ENCODE peak calls at places on chromosomes 5 and 9, in eight cellular contexts. One of them, this sample, is unnamed.
A peak's percentile ranks its signal among the peaks of the same experiment; 100 is the strongest.

GRCh38 chr9:132288371-132288770 is 66.4 kb downstream of the SETX start:
- DNase-seq in neuronal stem cell: no peak
- DNase-seq in stimulated activated CD8-positive, alpha-beta memory T cell treated with anti-CD3 and anti-CD28 coated beads, Interleukin-7, amount 100 ng/mL, for 1 hour: no peak
- DNase-seq in coronary artery: no peak
- DNase-seq in NCI-H2081: no peak
- DNase-seq in mesenteric fat pad: no peak
- DNase-seq in NCI-H2029: no peak
- DNase-seq in cardiac septum: no peak
- DNase-seq in this sample: no peak

GRCh38 chr5:169152946-169153345 is 148.0 kb downstream of the SLIT3 start:
- DNase-seq in neuronal stem cell: no peak
- DNase-seq in stimulated activated CD8-positive, alpha-beta memory T cell treated with anti-CD3 and anti-CD28 coated beads, Interleukin-7, amount 100 ng/mL, for 1 hour: no peak
- DNase-seq in coronary artery: no peak
- DNase-seq in NCI-H2081: no peak
- DNase-seq in mesenteric fat pad: no peak
- DNase-seq in NCI-H2029: no peak
- DNase-seq in cardiac septum: no peak
- DNase-seq in this sample: no peak

GRCh38 chr5:121503111-121503840 is 348.4 kb upstream of the FTMT start:
- DNase-seq in neuronal stem cell: peak; percentile 14
- DNase-seq in stimulated activated CD8-positive, alpha-beta memory T cell treated with anti-CD3 and anti-CD28 coated beads, Interleukin-7, amount 100 ng/mL, for 1 hour: no peak
- DNase-seq in coronary artery: no peak
- DNase-seq in NCI-H2081: peak; percentile 0
- DNase-seq in mesenteric fat pad: no peak
- DNase-seq in NCI-H2029: no peak
- DNase-seq in cardiac septum: no peak
- DNase-seq in this sample: peak; percentile 35

GRCh38 chr5:138832218-138832617 is 42.9 kb downstream of the LRRTM2 start:
- DNase-seq in neuronal stem cell: no peak
- DNase-seq in stimulated activated CD8-positive, alpha-beta memory T cell treated with anti-CD3 and anti-CD28 coated beads, Interleukin-7, amount 100 ng/mL, for 1 hour: no peak
- DNase-seq in coronary artery: no peak
- DNase-seq in NCI-H2081: no peak
- DNase-seq in mesenteric fat pad: no peak
- DNase-seq in NCI-H2029: no peak
- DNase-seq in cardiac septum: no peak
- DNase-seq in this sample: no peak

GRCh38 chr5:60945760-60946253 is 802 bp downstream of the NDUFAF2 start:
- DNase-seq in neuronal stem cell: peak; percentile 17
- DNase-seq in stimulated activated CD8-positive, alpha-beta memory T cell treated with anti-CD3 and anti-CD28 coated beads, Interleukin-7, amount 100 ng/mL, for 1 hour: no peak
- DNase-seq in coronary artery: peak; percentile 78
- DNase-seq in NCI-H2081: peak; percentile 48
- DNase-seq in mesenteric fat pad: no peak
- DNase-seq in NCI-H2029: no peak
- DNase-seq in cardiac septum: no peak
- DNase-seq in this sample: no peak

GRCh38 chr9:124133752-124134151 is 122.2 kb downstream of the LHX2 start:
- DNase-seq in neuronal stem cell: no peak
- DNase-seq in stimulated activated CD8-positive, alpha-beta memory T cell treated with anti-CD3 and anti-CD28 coated beads, Interleukin-7, amount 100 ng/mL, for 1 hour: no peak
- DNase-seq in coronary artery: no peak
- DNase-seq in NCI-H2081: peak; percentile 17
- DNase-seq in mesenteric fat pad: no peak
- DNase-seq in NCI-H2029: no peak
- DNase-seq in cardiac septum: no peak
- DNase-seq in this sample: no peak

GRCh38 chr9:95507456-95508241 is 9.1 kb downstream of the PTCH1 start:
- DNase-seq in neuronal stem cell: no peak
- DNase-seq in stimulated activated CD8-positive, alpha-beta memory T cell treated with anti-CD3 and anti-CD28 coated beads, Interleukin-7, amount 100 ng/mL, for 1 hour: no peak
- DNase-seq in coronary artery: no peak
- DNase-seq in NCI-H2081: peak; percentile 72
- DNase-seq in mesenteric fat pad: no peak
- DNase-seq in NCI-H2029: peak; percentile 35
- DNase-seq in cardiac septum: no peak
- DNase-seq in this sample: no peak

GRCh38 chr9:78144008-78144381 is 91.9 kb upstream of the CEP78 start:
- DNase-seq in neuronal stem cell: no peak
- DNase-seq in stimulated activated CD8-positive, alpha-beta memory T cell treated with anti-CD3 and anti-CD28 coated beads, Interleukin-7, amount 100 ng/mL, for 1 hour: no peak
- DNase-seq in coronary artery: no peak
- DNase-seq in NCI-H2081: no peak
- DNase-seq in mesenteric fat pad: no peak
- DNase-seq in NCI-H2029: no peak
- DNase-seq in cardiac septum: no peak
- DNase-seq in this sample: no peak

GRCh38 chr5:134506054-134507039 is 19.1 kb upstream of the JADE2 start:
- DNase-seq in neuronal stem cell: no peak
- DNase-seq in stimulated activated CD8-positive, alpha-beta memory T cell treated with anti-CD3 and anti-CD28 coated beads, Interleukin-7, amount 100 ng/mL, for 1 hour: no peak
- DNase-seq in coronary artery: peak; percentile 83
- DNase-seq in NCI-H2081: no peak
- DNase-seq in mesenteric fat pad: no peak
- DNase-seq in NCI-H2029: no peak
- DNase-seq in cardiac septum: peak; percentile 90
- DNase-seq in this sample: no peak

GRCh38 chr5:61993446-61994017 is 312.5 kb upstream of the KIF2A start:
- DNase-seq in neuronal stem cell: no peak
- DNase-seq in stimulated activated CD8-positive, alpha-beta memory T cell treated with anti-CD3 and anti-CD28 coated beads, Interleukin-7, amount 100 ng/mL, for 1 hour: no peak
- DNase-seq in coronary artery: no peak
- DNase-seq in NCI-H2081: no peak
- DNase-seq in mesenteric fat pad: no peak
- DNase-seq in NCI-H2029: no peak
- DNase-seq in cardiac septum: no peak
- DNase-seq in this sample: no peak

GRCh38 chr9:38318755-38319495 is 73.6 kb upstream of the ALDH1B1 start:
- DNase-seq in neuronal stem cell: no peak
- DNase-seq in stimulated activated CD8-positive, alpha-beta memory T cell treated with anti-CD3 and anti-CD28 coated beads, Interleukin-7, amount 100 ng/mL, for 1 hour: no peak
- DNase-seq in coronary artery: no peak
- DNase-seq in NCI-H2081: no peak
- DNase-seq in mesenteric fat pad: no peak
- DNase-seq in NCI-H2029: no peak
- DNase-seq in cardiac septum: no peak
- DNase-seq in this sample: no peak

GRCh38 chr5:90169078-90169477 is 240.5 kb downstream of the CETN3 start:
- DNase-seq in neuronal stem cell: no peak
- DNase-seq in stimulated activated CD8-positive, alpha-beta memory T cell treated with anti-CD3 and anti-CD28 coated beads, Interleukin-7, amount 100 ng/mL, for 1 hour: no peak
- DNase-seq in coronary artery: no peak
- DNase-seq in NCI-H2081: peak; percentile 36
- DNase-seq in mesenteric fat pad: no peak
- DNase-seq in NCI-H2029: peak; percentile 26
- DNase-seq in cardiac septum: no peak
- DNase-seq in this sample: no peak

GRCh38 chr5:42970636-42971559 is 69.2 kb downstream of the ANXA2R start:
- DNase-seq in neuronal stem cell: no peak
- DNase-seq in stimulated activated CD8-positive, alpha-beta memory T cell treated with anti-CD3 and anti-CD28 coated beads, Interleukin-7, amount 100 ng/mL, for 1 hour: no peak
- DNase-seq in coronary artery: no peak
- DNase-seq in NCI-H2081: no peak
- DNase-seq in mesenteric fat pad: no peak
- DNase-seq in NCI-H2029: no peak
- DNase-seq in cardiac septum: no peak
- DNase-seq in this sample: no peak

GRCh38 chr9:132032584-132032945 is 47.1 kb downstream of the MED27 start:
- DNase-seq in neuronal stem cell: no peak
- DNase-seq in stimulated activated CD8-positive, alpha-beta memory T cell treated with anti-CD3 and anti-CD28 coated beads, Interleukin-7, amount 100 ng/mL, for 1 hour: no peak
- DNase-seq in coronary artery: no peak
- DNase-seq in NCI-H2081: peak; percentile 10
- DNase-seq in mesenteric fat pad: no peak
- DNase-seq in NCI-H2029: peak; percentile 67
- DNase-seq in cardiac septum: no peak
- DNase-seq in this sample: no peak

GRCh38 chr5:672329-673139 is 20.6 kb downstream of the TPPP start:
- DNase-seq in neuronal stem cell: peak; percentile 89
- DNase-seq in stimulated activated CD8-positive, alpha-beta memory T cell treated with anti-CD3 and anti-CD28 coated beads, Interleukin-7, amount 100 ng/mL, for 1 hour: peak; percentile 57
- DNase-seq in coronary artery: no peak
- DNase-seq in NCI-H2081: peak; percentile 98
- DNase-seq in mesenteric fat pad: no peak
- DNase-seq in NCI-H2029: peak; percentile 93
- DNase-seq in cardiac septum: peak; percentile 78
- DNase-seq in this sample: no peak

GRCh38 chr9:100064872-100065581 is 33.8 kb downstream of the ERP44 start:
- DNase-seq in neuronal stem cell: no peak
- DNase-seq in stimulated activated CD8-positive, alpha-beta memory T cell treated with anti-CD3 and anti-CD28 coated beads, Interleukin-7, amount 100 ng/mL, for 1 hour: no peak
- DNase-seq in coronary artery: no peak
- DNase-seq in NCI-H2081: no peak
- DNase-seq in mesenteric fat pad: no peak
- DNase-seq in NCI-H2029: no peak
- DNase-seq in cardiac septum: no peak
- DNase-seq in this sample: no peak

GRCh38 chr9:21549251-21549765 is 67.2 kb upstream of the IFNE start:
- DNase-seq in neuronal stem cell: no peak
- DNase-seq in stimulated activated CD8-positive, alpha-beta memory T cell treated with anti-CD3 and anti-CD28 coated beads, Interleukin-7, amount 100 ng/mL, for 1 hour: no peak
- DNase-seq in coronary artery: no peak
- DNase-seq in NCI-H2081: no peak
- DNase-seq in mesenteric fat pad: no peak
- DNase-seq in NCI-H2029: no peak
- DNase-seq in cardiac septum: no peak
- DNase-seq in this sample: no peak

GRCh38 chr5:101687630-101688029 is 608.5 kb downstream of the SLCO4C1 start:
- DNase-seq in neuronal stem cell: no peak
- DNase-seq in stimulated activated CD8-positive, alpha-beta memory T cell treated with anti-CD3 and anti-CD28 coated beads, Interleukin-7, amount 100 ng/mL, for 1 hour: no peak
- DNase-seq in coronary artery: no peak
- DNase-seq in NCI-H2081: no peak
- DNase-seq in mesenteric fat pad: no peak
- DNase-seq in NCI-H2029: no peak
- DNase-seq in cardiac septum: no peak
- DNase-seq in this sample: no peak

GRCh38 chr5:57346336-57346735 is 136.3 kb downstream of the ACTBL2 start:
- DNase-seq in neuronal stem cell: no peak
- DNase-seq in stimulated activated CD8-positive, alpha-beta memory T cell treated with anti-CD3 and anti-CD28 coated beads, Interleukin-7, amount 100 ng/mL, for 1 hour: no peak
- DNase-seq in coronary artery: no peak
- DNase-seq in NCI-H2081: no peak
- DNase-seq in mesenteric fat pad: no peak
- DNase-seq in NCI-H2029: no peak
- DNase-seq in cardiac septum: no peak
- DNase-seq in this sample: no peak

GRCh38 chr5:150779397-150780179 is 1.0 kb downstream of the SMIM3 start:
- DNase-seq in neuronal stem cell: no peak
- DNase-seq in stimulated activated CD8-positive, alpha-beta memory T cell treated with anti-CD3 and anti-CD28 coated beads, Interleukin-7, amount 100 ng/mL, for 1 hour: no peak
- DNase-seq in coronary artery: no peak
- DNase-seq in NCI-H2081: no peak
- DNase-seq in mesenteric fat pad: no peak
- DNase-seq in NCI-H2029: no peak
- DNase-seq in cardiac septum: no peak
- DNase-seq in this sample: no peak

GRCh38 chr9:75185585-75186170 is 97.4 kb downstream of the OSTF1 start:
- DNase-seq in neuronal stem cell: peak; percentile 14
- DNase-seq in stimulated activated CD8-positive, alpha-beta memory T cell treated with anti-CD3 and anti-CD28 coated beads, Interleukin-7, amount 100 ng/mL, for 1 hour: peak; percentile 19
- DNase-seq in coronary artery: no peak
- DNase-seq in NCI-H2081: peak; percentile 29
- DNase-seq in mesenteric fat pad: no peak
- DNase-seq in NCI-H2029: no peak
- DNase-seq in cardiac septum: no peak
- DNase-seq in this sample: peak; percentile 27

GRCh38 chr9:77176686-77177142 is 620 bp upstream of the VPS13A start:
- DNase-seq in neuronal stem cell: no peak
- DNase-seq in stimulated activated CD8-positive, alpha-beta memory T cell treated with anti-CD3 and anti-CD28 coated beads, Interleukin-7, amount 100 ng/mL, for 1 hour: no peak
- DNase-seq in coronary artery: no peak
- DNase-seq in NCI-H2081: no peak
- DNase-seq in mesenteric fat pad: no peak
- DNase-seq in NCI-H2029: no peak
- DNase-seq in cardiac septum: no peak
- DNase-seq in this sample: no peak

GRCh38 chr5:107303163-107303562 is 367.6 kb downstream of the EFNA5 start:
- DNase-seq in neuronal stem cell: no peak
- DNase-seq in stimulated activated CD8-positive, alpha-beta memory T cell treated with anti-CD3 and anti-CD28 coated beads, Interleukin-7, amount 100 ng/mL, for 1 hour: no peak
- DNase-seq in coronary artery: no peak
- DNase-seq in NCI-H2081: no peak
- DNase-seq in mesenteric fat pad: no peak
- DNase-seq in NCI-H2029: no peak
- DNase-seq in cardiac septum: no peak
- DNase-seq in this sample: no peak

GRCh38 chr9:123131258-123131657 is 97.8 kb downstream of the GPR21 start:
- DNase-seq in neuronal stem cell: peak; percentile 17
- DNase-seq in stimulated activated CD8-positive, alpha-beta memory T cell treated with anti-CD3 and anti-CD28 coated beads, Interleukin-7, amount 100 ng/mL, for 1 hour: no peak
- DNase-seq in coronary artery: no peak
- DNase-seq in NCI-H2081: no peak
- DNase-seq in mesenteric fat pad: no peak
- DNase-seq in NCI-H2029: no peak
- DNase-seq in cardiac septum: no peak
- DNase-seq in this sample: no peak

GRCh38 chr9:4566806-4567205 is 76.5 kb downstream of the SLC1A1 start:
- DNase-seq in neuronal stem cell: no peak
- DNase-seq in stimulated activated CD8-positive, alpha-beta memory T cell treated with anti-CD3 and anti-CD28 coated beads, Interleukin-7, amount 100 ng/mL, for 1 hour: no peak
- DNase-seq in coronary artery: no peak
- DNase-seq in NCI-H2081: no peak
- DNase-seq in mesenteric fat pad: no peak
- DNase-seq in NCI-H2029: no peak
- DNase-seq in cardiac septum: no peak
- DNase-seq in this sample: no peak

GRCh38 chr5:139660916-139661814 is 13.0 kb downstream of the CXXC5 start:
- DNase-seq in neuronal stem cell: no peak
- DNase-seq in stimulated activated CD8-positive, alpha-beta memory T cell treated with anti-CD3 and anti-CD28 coated beads, Interleukin-7, amount 100 ng/mL, for 1 hour: no peak
- DNase-seq in coronary artery: peak; percentile 98
- DNase-seq in NCI-H2081: no peak
- DNase-seq in mesenteric fat pad: peak; percentile 96
- DNase-seq in NCI-H2029: no peak
- DNase-seq in cardiac septum: peak; percentile 89
- DNase-seq in this sample: no peak

This sample was measured in iPS DF 6.9.